ENCODE peak calls at places on chromosomes 1 and 21, in four cellular contexts. D, I, M and T are unnamed samples.

GRCh38 chr1:175824079-175824478 is 80.7 kb upstream of the TNR start:
- DNase-seq in I (no peak), D (peak), M (peak), T (no peak)

GRCh38 chr1:207873055-207873890 is 37.7 kb downstream of the CD34 start:
- DNase-seq in I (no peak), M (no peak), D (no peak), T (no peak)

GRCh38 chr1:110696818-110697217 is 22.1 kb upstream of the KCNA3 start:
- DNase-seq in M (no peak), I (no peak), D (no peak), T (no peak)

GRCh38 chr1:243723458-243724043 is 126.5 kb downstream of the AKT3 start:
- DNase-seq in I (no peak), D (no peak), M (no peak), T (no peak)

GRCh38 chr1:111958075-111958474 is 31.4 kb downstream of the KCND3 start:
- DNase-seq in M (no peak), D (no peak), I (no peak), T (no peak)

GRCh38 chr1:212110617-212111016 is 75.1 kb downstream of the DTL start:
- DNase-seq in M (no peak), D (no peak), I (no peak), T (no peak)

GRCh38 chr1:28902738-28903137 is 11.6 kb upstream of the EPB41 start:
- DNase-seq in I (no peak), M (no peak), D (no peak), T (no peak)

GRCh38 chr1:181135462-181135781 is 46.9 kb downstream of the IER5 start:
- DNase-seq in D (no peak), I (no peak), M (peak), T (no peak)

GRCh38 chr1:59151860-59152259 is 145.0 kb upstream of the FGGY start:
- DNase-seq in D (no peak), M (no peak), I (no peak), T (no peak)

GRCh38 chr1:8962812-8963669 is 17.4 kb downstream of the CA6 start:
- DNase-seq in I (no peak), D (no peak), M (peak), T (no peak)

GRCh38 chr1:114345930-114346479 is 165.0 kb downstream of the TRIM33 start:
- DNase-seq in I (no peak), D (no peak), M (no peak), T (no peak)

GRCh38 chr21:26080211-26080610 is 90.4 kb downstream of the APP start:
- DNase-seq in D (no peak), I (no peak), M (no peak), T (no peak)

GRCh38 chr1:55827350-55827749 is 612.2 kb upstream of the USP24 start:
- DNase-seq in M (no peak), I (no peak), D (no peak), T (no peak)

GRCh38 chr1:180157108-180157507 is 2.4 kb downstream of the QSOX1 start:
- DNase-seq in D (no peak), I (no peak), M (no peak), T (no peak)

GRCh38 chr21:42191978-42192595 is 26.9 kb upstream of the ABCG1 start:
- DNase-seq in I (no peak), D (no peak), M (no peak), T (no peak)

GRCh38 chr1:228490120-228491078 is 3.2 kb downstream of the RNF187 start:
- DNase-seq in I (no peak), M (peak), D (no peak), T (no peak)

GRCh38 chr1:47875831-47876586 is 121.2 kb downstream of the TRABD2B start:
- DNase-seq in D (no peak), I (no peak), M (no peak), T (no peak)

GRCh38 chr1:7549277-7549676 is 221.8 kb upstream of the VAMP3 start:
- DNase-seq in D (no peak), M (no peak), I (no peak), T (no peak)

GRCh38 chr1:15418811-15419515 is 9.3 kb downstream of the EFHD2 start:
- DNase-seq in M (no peak), I (no peak), D (no peak), T (no peak)

GRCh38 chr1:41404308-41404755 is 43.1 kb downstream of the FOXO6 start:
- DNase-seq in D (no peak), M (peak), I (no peak), T (no peak)

GRCh38 chr1:147640553-147641165 is 29.7 kb downstream of the ACP6 start:
- DNase-seq in D (peak), I (peak), M (peak), T (peak)

GRCh38 chr1:21816602-21817302 is 4.7 kb downstream of the LDLRAD2 start:
- DNase-seq in I (no peak), D (no peak), M (no peak), T (no peak)

GRCh38 chr1:109620396-109620817 is 770 bp downstream of the AMPD2 start:
- DNase-seq in D (no peak), I (no peak), M (peak), T (no peak)

GRCh38 chr1:244970236-244970652 is 105.9 kb upstream of the HNRNPU start:
- DNase-seq in D (peak), I (no peak), M (peak), T (no peak)

GRCh38 chr1:182702826-182703524 is 18.6 kb upstream of the RGS8 start:
- DNase-seq in M (no peak), D (no peak), I (no peak), T (no peak)